ENCODE peak calls at places on chromosomes 2 and 18, in seven cellular contexts. One of them, this sample, is unnamed.

GRCh38 chr2:10947005-10947440 is 35.3 kb downstream of the KCNF1 start:
- DNase-seq in neural progenitor cell: no peak
- DNase-seq in NCI-H187: no peak
- DNase-seq in kidney glomerular epithelial cell: no peak
- DNase-seq in glutamatergic neuron: no peak
- DNase-seq in D341Med: no peak
- DNase-seq in ACHN: no peak
- DNase-seq in this sample: no peak

GRCh38 chr2:142920579-142920978 is 43.1 kb downstream of the KYNU start:
- DNase-seq in neural progenitor cell: no peak
- DNase-seq in NCI-H187: no peak
- DNase-seq in kidney glomerular epithelial cell: no peak
- DNase-seq in glutamatergic neuron: no peak
- DNase-seq in D341Med: no peak
- DNase-seq in ACHN: no peak
- DNase-seq in this sample: no peak

GRCh38 chr2:165161510-165161909 is 42.3 kb downstream of the SCN3A start:
- DNase-seq in neural progenitor cell: no peak
- DNase-seq in NCI-H187: no peak
- DNase-seq in kidney glomerular epithelial cell: peak; percentile 50
- DNase-seq in glutamatergic neuron: no peak
- DNase-seq in D341Med: no peak
- DNase-seq in ACHN: peak; percentile 56
- DNase-seq in this sample: peak; percentile 78

GRCh38 chr18:79388043-79388442 is 7.7 kb upstream of the NFATC1 start:
- DNase-seq in neural progenitor cell: no peak
- DNase-seq in NCI-H187: no peak
- DNase-seq in kidney glomerular epithelial cell: no peak
- DNase-seq in glutamatergic neuron: no peak
- DNase-seq in D341Med: no peak
- DNase-seq in ACHN: no peak
- DNase-seq in this sample: no peak

GRCh38 chr2:201931475-201931874 is 102.2 kb upstream of the FZD7 start:
- DNase-seq in neural progenitor cell: no peak
- DNase-seq in NCI-H187: no peak
- DNase-seq in kidney glomerular epithelial cell: no peak
- DNase-seq in glutamatergic neuron: no peak
- DNase-seq in D341Med: no peak
- DNase-seq in ACHN: no peak
- DNase-seq in this sample: no peak

GRCh38 chr2:179186126-179186525 is 78.5 kb downstream of the SESTD1 start:
- DNase-seq in neural progenitor cell: no peak
- DNase-seq in NCI-H187: no peak
- DNase-seq in kidney glomerular epithelial cell: no peak
- DNase-seq in glutamatergic neuron: no peak
- DNase-seq in D341Med: no peak
- DNase-seq in ACHN: no peak
- DNase-seq in this sample: no peak

GRCh38 chr2:42063383-42064171 is 15.8 kb downstream of the PKDCC start:
- DNase-seq in neural progenitor cell: no peak
- DNase-seq in NCI-H187: no peak
- DNase-seq in kidney glomerular epithelial cell: no peak
- DNase-seq in glutamatergic neuron: no peak
- DNase-seq in D341Med: no peak
- DNase-seq in ACHN: no peak
- DNase-seq in this sample: no peak

GRCh38 chr2:167955264-167955906 is 292.0 kb downstream of the STK39 start:
- DNase-seq in neural progenitor cell: no peak
- DNase-seq in NCI-H187: no peak
- DNase-seq in kidney glomerular epithelial cell: no peak
- DNase-seq in glutamatergic neuron: no peak
- DNase-seq in D341Med: no peak
- DNase-seq in ACHN: no peak
- DNase-seq in this sample: no peak

GRCh38 chr2:60735496-60736250 is 20.4 kb upstream of the PAPOLG start:
- DNase-seq in neural progenitor cell: peak; percentile 65
- DNase-seq in NCI-H187: no peak
- DNase-seq in kidney glomerular epithelial cell: no peak
- DNase-seq in glutamatergic neuron: peak; percentile 43
- DNase-seq in D341Med: peak; percentile 65
- DNase-seq in ACHN: no peak
- DNase-seq in this sample: no peak

GRCh38 chr2:65353046-65353445 is 79.4 kb downstream of the SPRED2 start:
- DNase-seq in neural progenitor cell: peak; percentile 47
- DNase-seq in NCI-H187: no peak
- DNase-seq in kidney glomerular epithelial cell: no peak
- DNase-seq in glutamatergic neuron: no peak
- DNase-seq in D341Med: no peak
- DNase-seq in ACHN: no peak
- DNase-seq in this sample: no peak

GRCh38 chr18:12255626-12256026 is 1.5 kb downstream of the CIDEA start:
- DNase-seq in neural progenitor cell: peak; percentile 13
- DNase-seq in NCI-H187: no peak
- DNase-seq in kidney glomerular epithelial cell: peak; percentile 11
- DNase-seq in glutamatergic neuron: no peak
- DNase-seq in D341Med: no peak
- DNase-seq in ACHN: no peak
- DNase-seq in this sample: peak; percentile 27

GRCh38 chr2:3277050-3277747 is 100.4 kb downstream of the EIPR1 start:
- DNase-seq in neural progenitor cell: no peak
- DNase-seq in NCI-H187: no peak
- DNase-seq in kidney glomerular epithelial cell: no peak
- DNase-seq in glutamatergic neuron: no peak
- DNase-seq in D341Med: no peak
- DNase-seq in ACHN: no peak
- DNase-seq in this sample: no peak

GRCh38 chr2:129911363-129912065 is 68.0 kb upstream of the RAB6C start:
- DNase-seq in neural progenitor cell: no peak
- DNase-seq in NCI-H187: no peak
- DNase-seq in kidney glomerular epithelial cell: no peak
- DNase-seq in glutamatergic neuron: no peak
- DNase-seq in D341Med: no peak
- DNase-seq in ACHN: no peak
- DNase-seq in this sample: no peak

This sample was measured in RCC 7860.